ENCODE peak calls at places on chromosomes 6 and 20, in six cellular contexts. L, T, Y, C, Q and P are unnamed samples.

GRCh38 chr6:139262519-139263300 is 29.1 kb downstream of the TXLNB start:
- DNase-seq in L (no peak), T (peak), Y (no peak), C (no peak), Q (no peak), P (no peak)

GRCh38 chr20:43459022-43459942 is 1.6 kb downstream of the SRSF6 start:
- DNase-seq in L (no peak), T (no peak), Y (no peak), C (no peak), Q (no peak), P (no peak)

GRCh38 chr6:134873500-134874388 is 76.2 kb downstream of the ALDH8A1 start:
- DNase-seq in L (no peak), T (no peak), Y (no peak), C (no peak), Q (peak), P (no peak)

GRCh38 chr6:109457596-109457996 is 2.0 kb upstream of the MICAL1 start:
- DNase-seq in L (no peak), T (no peak), Y (no peak), C (no peak), Q (no peak), P (no peak)

GRCh38 chr20:58531063-58531462 is 15.9 kb upstream of the APCDD1L start:
- DNase-seq in L (no peak), T (no peak), Y (no peak), C (no peak), Q (no peak), P (no peak)

GRCh38 chr20:5180421-5180820 is 53.6 kb downstream of the CDS2 start:
- DNase-seq in L (no peak), T (no peak), Y (no peak), C (no peak), Q (no peak), P (no peak)

GRCh38 chr6:156774872-156775405 is 2.2 kb upstream of the ARID1B start:
- DNase-seq in L (no peak), T (no peak), Y (no peak), C (no peak), Q (no peak), P (no peak)

GRCh38 chr20:47487175-47487917 is 14.3 kb upstream of the NCOA3 start:
- DNase-seq in L (no peak), T (peak), Y (peak), C (no peak), Q (peak), P (no peak)

GRCh38 chr6:170093658-170094596 is 197.0 kb downstream of the DLL1 start:
- DNase-seq in L (no peak), T (no peak), Y (no peak), C (no peak), Q (no peak), P (no peak)

GRCh38 chr6:107869871-107870270 is 45.8 kb upstream of the SCML4 start:
- DNase-seq in L (no peak), T (no peak), Y (no peak), C (no peak), Q (no peak), P (no peak)

GRCh38 chr6:84074988-84075781 is 41.6 kb downstream of the MRAP2 start:
- DNase-seq in L (no peak), T (no peak), Y (no peak), C (no peak), Q (no peak), P (no peak)